ENCODE peak calls at places on chromosomes 4 and X, in four cellular contexts. J is AG04450, X is uterus, P is Peyer's patch. Z is an unnamed sample.

GRCh38 chr4:170391066-170391754 is 301.5 kb upstream of the AADAT start:
- DNase-seq in J (no peak), P (no peak), X (no peak), Z (no peak)

GRCh38 chrX:9356846-9357245 is 108.0 kb upstream of the TBL1X start:
- DNase-seq in J (no peak), X (no peak), P (no peak), Z (no peak)

GRCh38 chrX:30065226-30065625 is 150.1 kb upstream of the MAGEB2 start:
- DNase-seq in X (no peak), J (peak; percentile 8), P (no peak), Z (no peak)

GRCh38 chr4:71456841-71457240 is 118.0 kb downstream of the SLC4A4 start:
- DNase-seq in J (peak; percentile 59), X (no peak), P (no peak), Z (no peak)

GRCh38 chrX:32749075-32749474 is 462.3 kb downstream of the DMD start:
- DNase-seq in X (no peak), J (no peak), P (no peak), Z (no peak)

GRCh38 chrX:9293051-9293496 is 171.8 kb upstream of the TBL1X start:
- DNase-seq in P (no peak), J (no peak), X (no peak), Z (no peak)

GRCh38 chr4:189364032-189364449 is 576.6 kb upstream of the FRG1 start:
- DNase-seq in P (no peak), X (no peak), J (no peak), Z (no peak)

GRCh38 chrX:17511556-17511955 is 136.6 kb downstream of the NHS start:
- DNase-seq in X (no peak), J (no peak), P (no peak), Z (no peak)

GRCh38 chrX:74431807-74432206 is 10.5 kb downstream of the SLC16A2 start:
- DNase-seq in P (no peak), X (no peak), J (no peak), Z (no peak)

GRCh38 chr4:52600275-52600674 is 58.8 kb downstream of the USP46 start:
- DNase-seq in J (no peak), P (no peak), X (no peak), Z (no peak)

GRCh38 chr4:95660719-95661118 is 111.9 kb upstream of the UNC5C start:
- DNase-seq in P (no peak), J (no peak), X (no peak), Z (no peak)

GRCh38 chr4:8264106-8264505 is 5.4 kb upstream of the HTRA3 start:
- DNase-seq in J (no peak), P (no peak), X (no peak), Z (no peak)

GRCh38 chrX:97399400-97399799 is 515.7 kb downstream of the RPA4 start:
- DNase-seq in P (no peak), X (no peak), J (peak; percentile 39), Z (no peak)
- H3K27ac ChIP-seq in P (no peak overlapping the region), X (no peak overlapping the region), J (no peak overlapping the region), Z (no peak overlapping the region)

GRCh38 chr4:61442936-61443335 is 242.8 kb downstream of the ADGRL3 start:
- DNase-seq in P (no peak), J (no peak), X (no peak), Z (no peak)
- H3K27ac ChIP-seq in P (no peak overlapping the region), J (no peak overlapping the region), X (no peak overlapping the region), Z (no peak overlapping the region)

GRCh38 chr4:89305712-89306437 is 1.7 kb downstream of the GPRIN3 start:
- DNase-seq in P (no peak), X (no peak), J (no peak), Z (no peak)

GRCh38 chr4:89306486-89307184 is 965 bp downstream of the GPRIN3 start:
- DNase-seq in P (no peak), X (no peak), J (no peak), Z (no peak)

GRCh38 chr4:89308161-89308500 is 531 bp upstream of the GPRIN3 start:
- DNase-seq in P (no peak), J (no peak), X (no peak), Z (no peak)

GRCh38 chr4:89307446-89308160 is at the start of gene GPRIN3:
- DNase-seq in P (peak; percentile 76), J (no peak), X (peak; percentile 35), Z (no peak)

GRCh38 chr4:89307185-89307445 is 485 bp downstream of the GPRIN3 start:
- DNase-seq in P (no peak), J (no peak), X (no peak), Z (no peak)
- H3K27ac ChIP-seq in P (peak overlapping the region; percentile 78), J (no peak overlapping the region), X (no peak overlapping the region), Z (peak overlapping the region; percentile 80)

DNA sequence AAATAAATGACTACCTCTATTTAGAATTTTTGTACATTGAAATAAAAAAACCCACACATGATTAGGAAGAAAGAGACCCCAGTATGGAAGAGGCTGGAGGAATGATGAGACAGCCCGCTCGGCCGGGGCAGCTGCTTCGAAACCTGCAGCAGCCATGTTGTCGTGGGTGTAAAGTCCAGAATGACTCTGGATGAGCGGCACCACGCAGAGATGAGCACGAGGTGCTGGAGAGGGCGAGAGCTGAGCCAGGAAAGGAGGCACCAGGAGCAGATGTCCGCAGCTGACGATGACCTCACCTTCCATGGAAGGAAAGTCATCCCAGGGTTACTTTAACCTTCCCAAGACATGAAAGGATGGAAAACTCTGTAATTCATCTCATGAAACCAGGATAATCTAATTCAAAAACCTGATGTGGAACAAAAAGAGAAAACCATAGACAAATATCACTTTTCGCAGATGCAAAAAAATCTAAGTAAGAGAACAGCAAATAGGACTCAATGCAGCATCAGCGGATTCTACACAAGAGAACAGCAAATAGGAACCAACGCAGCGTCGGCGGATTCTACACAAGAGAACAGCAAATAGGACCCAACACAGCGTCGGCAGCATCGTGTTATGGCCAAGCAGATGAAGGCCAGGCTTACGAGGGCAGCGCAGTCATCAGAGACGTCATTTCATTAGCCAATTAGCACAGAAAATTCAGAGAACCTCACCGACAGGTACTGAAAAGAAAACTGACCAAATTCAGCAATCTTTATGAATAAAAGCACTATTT is 25.9 kb upstream of the SPON2 start:
- DNase-seq in X (peak; percentile 77), J (no peak), P (peak; percentile 44), Z (no peak)
- H3K27ac ChIP-seq in X (peak overlapping the region; percentile 84), J (peak overlapping the region; percentile 33), P (no peak overlapping the region), Z (no peak overlapping the region)

GRCh38 chr4:123524958-123525628 is 128.5 kb downstream of the SPRY1 start:
- DNase-seq in P (no peak), J (peak; percentile 29), X (no peak), Z (no peak)
- H3K27ac ChIP-seq in P (no peak overlapping the region), J (no peak overlapping the region), X (no peak overlapping the region), Z (no peak overlapping the region)

Z was measured in caudate nucleus.